ENCODE peak calls at places on chromosomes 1 and 21, in ten cellular contexts. One of them, this sample, is unnamed. For H3K27me3, the result is how much of the 10 kb centered on the place peaks cover.

GRCh38 chr1:31515936-31516335 is 60.4 kb upstream of the TINAGL1 start:
- DNase-seq in tibial artery: no peak
- DNase-seq in left ventricle myocardium inferior: no peak
- DNase-seq in transverse colon: no peak
- DNase-seq in CD8-positive, alpha-beta memory T cell: no peak
- DNase-seq in left lung: no peak
- DNase-seq in BE2C: no peak
- DNase-seq in H1: no peak
- DNase-seq in cardiac muscle cell: no peak
- DNase-seq in heart left ventricle: no peak
- DNase-seq in this sample: no peak

GRCh38 chr1:77565321-77565720 is 117.1 kb downstream of the ZZZ3 start:
- DNase-seq in tibial artery: no peak
- DNase-seq in left ventricle myocardium inferior: no peak
- DNase-seq in transverse colon: no peak
- DNase-seq in CD8-positive, alpha-beta memory T cell: no peak
- DNase-seq in left lung: no peak
- DNase-seq in BE2C: no peak
- DNase-seq in H1: no peak
- DNase-seq in cardiac muscle cell: no peak
- DNase-seq in heart left ventricle: no peak
- DNase-seq in this sample: no peak

GRCh38 chr1:197918815-197919522 is 1.8 kb downstream of the LHX9 start:
- DNase-seq in tibial artery: peak
- DNase-seq in left ventricle myocardium inferior: no peak
- DNase-seq in transverse colon: no peak
- DNase-seq in CD8-positive, alpha-beta memory T cell: no peak
- DNase-seq in left lung: no peak
- DNase-seq in BE2C: no peak
- DNase-seq in H1: peak
- DNase-seq in cardiac muscle cell: no peak
- DNase-seq in heart left ventricle: no peak
- DNase-seq in this sample: peak

GRCh38 chr1:53582211-53583020 is 123.2 kb downstream of the DMRTB1 start:
- DNase-seq in tibial artery: peak
- DNase-seq in left ventricle myocardium inferior: no peak
- DNase-seq in transverse colon: no peak
- DNase-seq in CD8-positive, alpha-beta memory T cell: peak
- DNase-seq in left lung: no peak
- DNase-seq in BE2C: no peak
- DNase-seq in H1: no peak
- DNase-seq in cardiac muscle cell: no peak
- DNase-seq in heart left ventricle: no peak
- DNase-seq in this sample: no peak

GRCh38 chr1:76726251-76726650 is 141.0 kb upstream of the ST6GALNAC5 start:
- DNase-seq in tibial artery: no peak
- DNase-seq in left ventricle myocardium inferior: no peak
- DNase-seq in transverse colon: no peak
- DNase-seq in CD8-positive, alpha-beta memory T cell: no peak
- DNase-seq in left lung: no peak
- DNase-seq in BE2C: no peak
- DNase-seq in H1: no peak
- DNase-seq in cardiac muscle cell: no peak
- DNase-seq in heart left ventricle: no peak
- DNase-seq in this sample: no peak

GRCh38 chr1:28591708-28592313 is at the start of gene RAB42:
- DNase-seq in tibial artery: peak
- DNase-seq in left ventricle myocardium inferior: peak
- DNase-seq in transverse colon: peak
- DNase-seq in CD8-positive, alpha-beta memory T cell: no peak
- DNase-seq in left lung: peak
- DNase-seq in BE2C: no peak
- DNase-seq in H1: peak
- DNase-seq in cardiac muscle cell: peak
- DNase-seq in heart left ventricle: peak
- DNase-seq in this sample: peak

GRCh38 chr1:154955039-154955717 is 721 bp downstream of the PBXIP1 start:
- DNase-seq in tibial artery: no peak
- DNase-seq in left ventricle myocardium inferior: no peak
- DNase-seq in transverse colon: peak
- DNase-seq in CD8-positive, alpha-beta memory T cell: peak
- DNase-seq in left lung: no peak
- DNase-seq in BE2C: peak
- DNase-seq in H1: no peak
- DNase-seq in cardiac muscle cell: peak
- DNase-seq in heart left ventricle: no peak
- DNase-seq in this sample: peak

GRCh38 chr21:38729745-38730401 is 75.9 kb upstream of the ETS2 start:
- DNase-seq in tibial artery: no peak
- DNase-seq in left ventricle myocardium inferior: no peak
- DNase-seq in transverse colon: no peak
- DNase-seq in CD8-positive, alpha-beta memory T cell: no peak
- DNase-seq in left lung: no peak
- DNase-seq in BE2C: no peak
- DNase-seq in H1: no peak
- DNase-seq in cardiac muscle cell: no peak
- DNase-seq in heart left ventricle: no peak
- DNase-seq in this sample: no peak

GRCh38 chr1:35488346-35488745 is 68.9 kb downstream of the KIAA0319L start:
- DNase-seq in tibial artery: no peak
- DNase-seq in left ventricle myocardium inferior: no peak
- DNase-seq in transverse colon: no peak
- DNase-seq in CD8-positive, alpha-beta memory T cell: no peak
- DNase-seq in left lung: no peak
- DNase-seq in BE2C: no peak
- DNase-seq in H1: no peak
- DNase-seq in cardiac muscle cell: peak
- DNase-seq in heart left ventricle: no peak
- DNase-seq in this sample: no peak

GRCh38 chr1:73674945-73675561 is 522.9 kb downstream of the LRRIQ3 start:
- DNase-seq in tibial artery: no peak
- DNase-seq in left ventricle myocardium inferior: no peak
- DNase-seq in transverse colon: no peak
- DNase-seq in CD8-positive, alpha-beta memory T cell: no peak
- DNase-seq in left lung: no peak
- DNase-seq in BE2C: no peak
- DNase-seq in H1: no peak
- DNase-seq in cardiac muscle cell: peak
- DNase-seq in heart left ventricle: no peak
- DNase-seq in this sample: peak

GRCh38 chr1:42319871-42320484 is 15.1 kb downstream of the FOXJ3 start:
- DNase-seq in tibial artery: no peak
- DNase-seq in left ventricle myocardium inferior: no peak
- DNase-seq in transverse colon: peak
- DNase-seq in CD8-positive, alpha-beta memory T cell: peak
- DNase-seq in left lung: no peak
- DNase-seq in BE2C: no peak
- DNase-seq in H1: no peak
- DNase-seq in cardiac muscle cell: no peak
- DNase-seq in heart left ventricle: no peak
- DNase-seq in this sample: no peak

GRCh38 chr1:147580200-147580557 is 38.9 kb downstream of the BCL9 start:
- DNase-seq in tibial artery: no peak
- DNase-seq in left ventricle myocardium inferior: no peak
- DNase-seq in transverse colon: no peak
- DNase-seq in CD8-positive, alpha-beta memory T cell: no peak
- DNase-seq in left lung: no peak
- DNase-seq in BE2C: no peak
- DNase-seq in H1: no peak
- DNase-seq in cardiac muscle cell: peak
- DNase-seq in heart left ventricle: no peak
- DNase-seq in this sample: no peak

GRCh38 chr1:210536263-210536961 is 207.7 kb downstream of the HHAT start:
- DNase-seq in tibial artery: no peak
- DNase-seq in left ventricle myocardium inferior: no peak
- DNase-seq in transverse colon: no peak
- DNase-seq in CD8-positive, alpha-beta memory T cell: no peak
- DNase-seq in left lung: no peak
- DNase-seq in BE2C: peak
- DNase-seq in H1: no peak
- DNase-seq in cardiac muscle cell: no peak
- DNase-seq in heart left ventricle: no peak
- DNase-seq in this sample: peak

GRCh38 chr21:33109574-33110339 is 39.8 kb downstream of the OLIG1 start:
- DNase-seq in tibial artery: no peak
- DNase-seq in left ventricle myocardium inferior: no peak
- DNase-seq in transverse colon: no peak
- DNase-seq in CD8-positive, alpha-beta memory T cell: no peak
- DNase-seq in left lung: no peak
- DNase-seq in BE2C: no peak
- DNase-seq in H1: peak
- DNase-seq in cardiac muscle cell: no peak
- DNase-seq in heart left ventricle: no peak
- DNase-seq in this sample: peak

GRCh38 chr1:111208921-111209320 is 8.5 kb upstream of the DENND2D start:
- DNase-seq in tibial artery: no peak
- DNase-seq in left ventricle myocardium inferior: no peak
- DNase-seq in transverse colon: no peak
- DNase-seq in CD8-positive, alpha-beta memory T cell: no peak
- DNase-seq in left lung: no peak
- DNase-seq in BE2C: no peak
- DNase-seq in H1: no peak
- DNase-seq in cardiac muscle cell: no peak
- DNase-seq in heart left ventricle: no peak
- DNase-seq in this sample: no peak

GRCh38 chr1:3533051-3534048 is 78.0 kb downstream of the MEGF6 start:
- DNase-seq in tibial artery: no peak
- DNase-seq in left ventricle myocardium inferior: no peak
- DNase-seq in transverse colon: no peak
- DNase-seq in CD8-positive, alpha-beta memory T cell: no peak
- DNase-seq in left lung: no peak
- DNase-seq in BE2C: no peak
- DNase-seq in H1: peak
- DNase-seq in cardiac muscle cell: no peak
- DNase-seq in heart left ventricle: no peak
- DNase-seq in this sample: peak

GRCh38 chr1:64019818-64020217 is 183.6 kb upstream of the UBE2U start:
- DNase-seq in tibial artery: peak
- DNase-seq in left ventricle myocardium inferior: no peak
- DNase-seq in transverse colon: peak
- DNase-seq in CD8-positive, alpha-beta memory T cell: no peak
- DNase-seq in left lung: no peak
- DNase-seq in BE2C: no peak
- DNase-seq in H1: no peak
- DNase-seq in cardiac muscle cell: peak
- DNase-seq in heart left ventricle: no peak
- DNase-seq in this sample: no peak

GRCh38 chr1:44681905-44682900 is 7.7 kb downstream of the ARMH1 start:
- DNase-seq in tibial artery: no peak
- DNase-seq in left ventricle myocardium inferior: no peak
- DNase-seq in transverse colon: no peak
- DNase-seq in CD8-positive, alpha-beta memory T cell: no peak
- DNase-seq in left lung: no peak
- DNase-seq in BE2C: no peak
- DNase-seq in H1: peak
- DNase-seq in cardiac muscle cell: no peak
- DNase-seq in heart left ventricle: no peak
- DNase-seq in this sample: peak
- H3K4me3 ChIP-seq in tibial artery: no peak
- H3K4me3 ChIP-seq in left ventricle myocardium inferior: no peak
- H3K4me3 ChIP-seq in transverse colon: no peak
- H3K4me3 ChIP-seq in CD8-positive, alpha-beta memory T cell: no peak
- H3K4me3 ChIP-seq in left lung: no peak
- H3K4me3 ChIP-seq in BE2C: no peak
- H3K4me3 ChIP-seq in H1: no peak
- H3K4me3 ChIP-seq in cardiac muscle cell: no peak
- H3K4me3 ChIP-seq in heart left ventricle: no peak
- H3K4me3 ChIP-seq in this sample: no peak

GRCh38 chr1:228443395-228443794 is 26.7 kb upstream of the TRIM17 start:
- DNase-seq in tibial artery: no peak
- DNase-seq in left ventricle myocardium inferior: no peak
- DNase-seq in transverse colon: no peak
- DNase-seq in CD8-positive, alpha-beta memory T cell: no peak
- DNase-seq in left lung: no peak
- DNase-seq in BE2C: no peak
- DNase-seq in H1: no peak
- DNase-seq in cardiac muscle cell: no peak
- DNase-seq in heart left ventricle: no peak
- DNase-seq in this sample: no peak
- H3K27me3 ChIP-seq in tibial artery: under half
- H3K27me3 ChIP-seq in left ventricle myocardium inferior: half or more
- H3K27me3 ChIP-seq in transverse colon: half or more
- H3K27me3 ChIP-seq in CD8-positive, alpha-beta memory T cell: under half
- H3K27me3 ChIP-seq in left lung: half or more
- H3K27me3 ChIP-seq in BE2C: under half
- H3K27me3 ChIP-seq in H1: half or more
- H3K27me3 ChIP-seq in cardiac muscle cell: under half
- H3K27me3 ChIP-seq in heart left ventricle: under half
- H3K27me3 ChIP-seq in this sample: under half

DNA sequence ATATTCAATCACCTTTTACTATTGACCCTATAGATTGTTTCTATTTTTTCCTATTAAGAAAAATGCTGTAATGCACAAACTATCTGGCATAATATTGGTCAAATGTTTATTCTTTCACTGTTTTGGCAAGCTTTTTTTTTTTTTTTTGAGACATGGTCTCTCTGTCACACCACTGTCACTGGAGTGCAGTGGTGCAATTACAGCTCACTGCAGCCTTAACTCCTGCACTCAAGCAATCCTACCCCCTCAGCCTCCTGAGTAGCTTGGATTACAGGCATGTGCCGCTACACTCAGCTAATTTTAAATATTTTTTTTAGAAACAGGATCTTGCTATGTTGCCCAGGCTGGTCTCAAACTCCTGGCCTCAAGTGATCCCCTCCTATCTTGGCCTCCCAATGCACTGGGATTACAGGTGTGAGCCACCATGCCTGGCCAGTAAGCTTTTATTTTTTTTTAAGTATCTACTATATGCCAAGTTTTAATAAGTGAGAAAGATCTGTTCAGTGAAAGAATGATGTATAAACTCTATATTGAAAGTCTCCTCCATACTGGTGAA is 3.4 kb downstream of the CDC7 start:
- DNase-seq in tibial artery: no peak
- DNase-seq in left ventricle myocardium inferior: no peak
- DNase-seq in transverse colon: no peak
- DNase-seq in CD8-positive, alpha-beta memory T cell: no peak
- DNase-seq in left lung: no peak
- DNase-seq in BE2C: no peak
- DNase-seq in H1: no peak
- DNase-seq in cardiac muscle cell: no peak
- DNase-seq in heart left ventricle: no peak
- DNase-seq in this sample: no peak
- H3K4me3 ChIP-seq in tibial artery: no peak
- H3K4me3 ChIP-seq in left ventricle myocardium inferior: no peak
- H3K4me3 ChIP-seq in transverse colon: no peak
- H3K4me3 ChIP-seq in CD8-positive, alpha-beta memory T cell: no peak
- H3K4me3 ChIP-seq in left lung: no peak
- H3K4me3 ChIP-seq in BE2C: no peak
- H3K4me3 ChIP-seq in H1: no peak
- H3K4me3 ChIP-seq in cardiac muscle cell: no peak
- H3K4me3 ChIP-seq in heart left ventricle: no peak
- H3K4me3 ChIP-seq in this sample: no peak

DNA sequence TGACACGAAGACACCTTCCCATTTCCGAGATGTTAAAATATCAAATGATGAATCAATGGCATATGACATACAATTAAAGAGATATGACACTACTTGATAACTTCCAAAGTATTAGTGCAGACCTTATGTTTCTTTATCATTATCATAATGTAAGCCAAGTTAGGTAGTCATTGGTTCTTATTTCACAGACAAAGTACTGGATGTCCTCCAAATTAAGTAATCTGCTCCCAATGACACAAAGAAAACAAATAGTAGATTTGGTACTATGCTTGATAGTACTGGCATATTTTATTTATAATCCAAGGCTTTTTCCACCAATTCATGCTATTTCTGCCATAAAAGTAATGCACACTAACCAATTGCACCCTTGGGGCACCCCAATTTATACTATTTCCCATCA is 11.9 kb upstream of the NRIP1 start:
- DNase-seq in tibial artery: no peak
- DNase-seq in left ventricle myocardium inferior: no peak
- DNase-seq in transverse colon: no peak
- DNase-seq in CD8-positive, alpha-beta memory T cell: no peak
- DNase-seq in left lung: no peak
- DNase-seq in BE2C: no peak
- DNase-seq in H1: no peak
- DNase-seq in cardiac muscle cell: no peak
- DNase-seq in heart left ventricle: no peak
- DNase-seq in this sample: no peak
- H3K27me3 ChIP-seq in tibial artery: under half
- H3K27me3 ChIP-seq in left ventricle myocardium inferior: under half
- H3K27me3 ChIP-seq in transverse colon: under half
- H3K27me3 ChIP-seq in CD8-positive, alpha-beta memory T cell: under half
- H3K27me3 ChIP-seq in left lung: under half
- H3K27me3 ChIP-seq in BE2C: under half
- H3K27me3 ChIP-seq in H1: under half
- H3K27me3 ChIP-seq in cardiac muscle cell: under half
- H3K27me3 ChIP-seq in heart left ventricle: under half
- H3K27me3 ChIP-seq in this sample: under half